ENCODE peak calls at places on chromosome 2, in five cellular contexts. S is psoas muscle; C is naive thymus-derived CD8-positive, alpha-beta T cell; V is HS-5; D is dorsolateral prefrontal cortex. K is an unnamed sample.

GRCh38 chr2:195779491-195779890 is 122.5 kb downstream of the SLC39A10 start:
- DNase-seq in D (no peak), S (no peak), C (no peak), V (no peak), K (no peak)

GRCh38 chr2:203399031-203399430 is 70.8 kb downstream of the ABI2 start:
- DNase-seq in S (no peak), C (no peak), D (no peak), V (no peak), K (no peak)

GRCh38 chr2:85400023-85400422 is 10.1 kb downstream of the CAPG start:
- DNase-seq in C (no peak), V (no peak), D (no peak), S (no peak), K (no peak)

GRCh38 chr2:239463541-239464165 is 62.8 kb upstream of the HDAC4 start:
- DNase-seq in C (no peak), S (no peak), V (no peak), D (peak; percentile 14), K (no peak)

GRCh38 chr2:191935247-191935646 is 88.4 kb upstream of the CAVIN2 start:
- DNase-seq in C (no peak), D (peak; percentile 59), V (no peak), S (no peak), K (no peak)

GRCh38 chr2:16738361-16739225 is 73.0 kb upstream of the CYRIA start:
- DNase-seq in C (no peak), V (no peak), S (no peak), D (no peak), K (no peak)

GRCh38 chr2:237199082-237199481 is 113.4 kb downstream of the COPS8 start:
- DNase-seq in D (no peak), C (no peak), S (no peak), V (no peak), K (no peak)

GRCh38 chr2:66901344-66901743 is 466.4 kb downstream of the MEIS1 start:
- DNase-seq in C (no peak), D (no peak), S (no peak), V (no peak), K (no peak)

GRCh38 chr2:197759625-197760292 is 25.4 kb downstream of the BOLL start:
- DNase-seq in V (no peak), C (no peak), D (no peak), S (no peak), K (no peak)

GRCh38 chr2:46179037-46179621 is 118.1 kb upstream of the EPAS1 start:
- DNase-seq in V (peak; percentile 84), S (peak; percentile 59), C (peak; percentile 41), D (no peak), K (peak; percentile 14)

GRCh38 chr2:140711867-140712266 is 1418.9 kb downstream of the LRP1B start:
- DNase-seq in C (no peak), D (no peak), S (no peak), V (no peak), K (no peak)

GRCh38 chr2:238882083-238882755 is 34.3 kb downstream of the TWIST2 start:
- DNase-seq in S (no peak), C (no peak), D (no peak), V (no peak), K (no peak)

GRCh38 chr2:44793322-44793870 is 148.1 kb upstream of the SIX3 start:
- DNase-seq in S (no peak), D (no peak), V (no peak), C (no peak), K (no peak)

GRCh38 chr2:21773168-21773567 is 649.4 kb downstream of the TDRD15 start:
- DNase-seq in C (no peak), S (no peak), V (no peak), D (no peak), K (no peak)

GRCh38 chr2:144357623-144358400 is 162.1 kb downstream of the ZEB2 start:
- DNase-seq in D (no peak), S (no peak), V (peak; percentile 88), C (no peak), K (no peak)

GRCh38 chr2:238938460-238939055 is 90.7 kb downstream of the TWIST2 start:
- DNase-seq in D (no peak), S (peak; percentile 90), C (no peak), V (peak; percentile 49), K (no peak)

GRCh38 chr2:139478191-139478914 is 698.2 kb upstream of the NXPH2 start:
- DNase-seq in S (no peak), D (no peak), C (no peak), V (no peak), K (no peak)

GRCh38 chr2:241035142-241035817 is 36.9 kb downstream of the SNED1 start:
- DNase-seq in S (no peak), C (no peak), D (no peak), V (no peak), K (peak; percentile 31)

GRCh38 chr2:110755494-110756078 is 23.2 kb downstream of the ACOXL start:
- DNase-seq in V (no peak), D (no peak), C (no peak), S (no peak), K (peak; percentile 15)

GRCh38 chr2:169071455-169071854 is 2.1 kb downstream of the DHRS9 start:
- DNase-seq in S (no peak), V (no peak), C (no peak), D (no peak), K (no peak)

GRCh38 chr2:219308142-219309093 is 783 bp downstream of the PTPRN start:
- DNase-seq in V (peak; percentile 59), C (peak; percentile 46), S (peak; percentile 71), D (no peak), K (peak; percentile 47)

GRCh38 chr2:12818416-12819097 is 101.8 kb downstream of the TRIB2 start:
- DNase-seq in V (no peak), S (no peak), D (no peak), C (no peak), K (no peak)

GRCh38 chr2:2788076-2788475 is 457.0 kb upstream of the MYT1L start:
- DNase-seq in V (no peak), C (no peak), S (no peak), D (no peak), K (no peak)

GRCh38 chr2:207165121-207166038 is at the start of gene KLF7:
- DNase-seq in S (peak; percentile 43), V (no peak), D (peak; percentile 54), C (peak; percentile 57), K (peak; percentile 62)

GRCh38 chr2:25218134-25218533 is 49.8 kb upstream of the POMC start:
- DNase-seq in C (no peak), D (no peak), V (no peak), S (no peak), K (no peak)

GRCh38 chr2:85420743-85421705 is 2.5 kb downstream of the SH2D6 start:
- DNase-seq in C (peak; percentile 75), D (peak; percentile 93), V (no peak), S (peak; percentile 90), K (peak; percentile 86)